ENCODE peak calls at places on chromosomes 3 and 15, in seven cellular contexts. Y, P, Z, U, C, H and D are unnamed samples.

GRCh38 chr15:41944313-41944940 is 27.9 kb downstream of the EHD4 start:
- DNase-seq in Y (no peak), P (peak), Z (no peak), U (no peak), C (no peak), H (no peak), D (no peak)

GRCh38 chr15:53918180-53919079 is 59.8 kb upstream of the UNC13C start:
- DNase-seq in Y (no peak), P (peak), Z (peak), U (no peak), C (no peak), H (no peak), D (no peak)

GRCh38 chr15:51227967-51228783 is 110.2 kb downstream of the CYP19A1 start:
- DNase-seq in Y (no peak), P (peak), Z (peak), U (no peak), C (no peak), H (no peak), D (peak)

GRCh38 chr3:188472331-188472730 is 318.4 kb downstream of the LPP start:
- DNase-seq in Y (no peak), P (no peak), Z (peak), U (no peak), C (no peak), H (no peak), D (no peak)

GRCh38 chr15:76310470-76311070 is 699 bp downstream of the ETFA start:
- DNase-seq in Y (no peak), P (peak), Z (peak), U (no peak), C (no peak), H (no peak), D (peak)

GRCh38 chr3:160130950-160131349 is 94.3 kb upstream of the C3orf80 start:
- DNase-seq in Y (no peak), P (no peak), Z (no peak), U (no peak), C (no peak), H (no peak), D (no peak)

GRCh38 chr3:142724682-142725351 is 983 bp downstream of the TRPC1 start:
- DNase-seq in Y (peak), P (peak), Z (peak), U (peak), C (no peak), H (no peak), D (peak)

GRCh38 chr3:13429631-13430291 is 9.6 kb upstream of the NUP210 start:
- DNase-seq in Y (no peak), P (no peak), Z (no peak), U (no peak), C (no peak), H (no peak), D (no peak)

GRCh38 chr15:27498700-27499099 is 527.7 kb downstream of the GABRG3 start:
- DNase-seq in Y (no peak), P (no peak), Z (no peak), U (no peak), C (no peak), H (no peak), D (no peak)

GRCh38 chr15:39304201-39304841 is 276.6 kb upstream of the THBS1 start:
- DNase-seq in Y (no peak), P (no peak), Z (no peak), U (no peak), C (no peak), H (no peak), D (no peak)

GRCh38 chr15:51842852-51843737 is 13.6 kb downstream of the TMOD3 start:
- DNase-seq in Y (no peak), P (no peak), Z (peak), U (no peak), C (no peak), H (no peak), D (no peak)

GRCh38 chr15:34984884-34985630 is 3.0 kb downstream of the ZNF770 start:
- DNase-seq in Y (no peak), P (peak), Z (no peak), U (no peak), C (no peak), H (peak), D (no peak)

GRCh38 chr15:56869573-56869972 is 48.9 kb upstream of the TCF12 start:
- DNase-seq in Y (no peak), P (no peak), Z (peak), U (no peak), C (no peak), H (peak), D (peak)

GRCh38 chr15:35827156-35827555 is 281.2 kb upstream of the DPH6 start:
- DNase-seq in Y (no peak), P (no peak), Z (no peak), U (no peak), C (no peak), H (no peak), D (no peak)

GRCh38 chr3:40975711-40976121 is 223.6 kb upstream of the CTNNB1 start:
- DNase-seq in Y (no peak), P (no peak), Z (no peak), U (no peak), C (no peak), H (no peak), D (no peak)

GRCh38 chr15:82552861-82553260 is 12.6 kb upstream of the RPS17 start:
- DNase-seq in Y (no peak), P (no peak), Z (no peak), U (no peak), C (no peak), H (no peak), D (no peak)

GRCh38 chr3:39142067-39142466 is 11.3 kb downstream of the CSRNP1 start:
- DNase-seq in Y (no peak), P (peak), Z (no peak), U (no peak), C (no peak), H (no peak), D (no peak)

GRCh38 chr3:50274371-50275104 is 4.3 kb upstream of the LSMEM2 start:
- DNase-seq in Y (no peak), P (peak), Z (no peak), U (peak), C (peak), H (peak), D (no peak)

GRCh38 chr3:146536681-146537080 is 7.7 kb downstream of the PLSCR1 start:
- DNase-seq in Y (no peak), P (no peak), Z (no peak), U (no peak), C (no peak), H (no peak), D (peak)

GRCh38 chr3:122060044-122060694 is 5.0 kb downstream of the CD86 start:
- DNase-seq in Y (no peak), P (peak), Z (no peak), U (no peak), C (no peak), H (no peak), D (no peak)

GRCh38 chr3:42518800-42519567 is 16.5 kb downstream of the VIPR1 start:
- DNase-seq in Y (no peak), P (no peak), Z (no peak), U (peak), C (peak), H (no peak), D (no peak)

GRCh38 chr3:52216585-52217408 is 8.6 kb downstream of the TLR9 start:
- DNase-seq in Y (no peak), P (peak), Z (no peak), U (peak), C (no peak), H (no peak), D (no peak)

GRCh38 chr3:106629215-106629832 is 747.9 kb upstream of the CCDC54 start:
- DNase-seq in Y (no peak), P (no peak), Z (no peak), U (no peak), C (no peak), H (no peak), D (no peak)

GRCh38 chr3:186224211-186224610 is 115.3 kb upstream of the ETV5 start:
- DNase-seq in Y (no peak), P (no peak), Z (no peak), U (no peak), C (no peak), H (no peak), D (no peak)

GRCh38 chr3:157373783-157374182 is 62.9 kb upstream of the PTX3 start:
- DNase-seq in Y (no peak), P (no peak), Z (no peak), U (no peak), C (no peak), H (no peak), D (no peak)

GRCh38 chr3:147411235-147411607 is 2.1 kb downstream of the ZIC1 start:
- DNase-seq in Y (no peak), P (no peak), Z (no peak), U (no peak), C (no peak), H (peak), D (no peak)

GRCh38 chr3:72388117-72388516 is 460.1 kb downstream of the SHQ1 start:
- DNase-seq in Y (no peak), P (no peak), Z (peak), U (no peak), C (no peak), H (no peak), D (no peak)

GRCh38 chr3:11642455-11643162 is 1.1 kb downstream of the VGLL4 start:
- DNase-seq in Y (peak), P (peak), Z (peak), U (peak), C (peak), H (peak), D (peak)

GRCh38 chr3:42807929-42808328 is 1.3 kb upstream of the ACKR2 start:
- DNase-seq in Y (no peak), P (no peak), Z (no peak), U (no peak), C (no peak), H (no peak), D (no peak)

GRCh38 chr3:144324061-144324460 is 352.4 kb downstream of the DIPK2A start:
- DNase-seq in Y (no peak), P (no peak), Z (no peak), U (no peak), C (no peak), H (no peak), D (no peak)

GRCh38 chr15:59549339-59549807 is 62.2 kb upstream of the GCNT3 start:
- DNase-seq in Y (no peak), P (no peak), Z (no peak), U (no peak), C (no peak), H (no peak), D (no peak)

GRCh38 chr3:54783611-54784010 is 144.2 kb downstream of the LRTM1 start:
- DNase-seq in Y (no peak), P (no peak), Z (no peak), U (no peak), C (no peak), H (no peak), D (no peak)

GRCh38 chr3:67624687-67625086 is 29.7 kb downstream of the SUCLG2 start:
- DNase-seq in Y (no peak), P (no peak), Z (no peak), U (no peak), C (no peak), H (no peak), D (no peak)

GRCh38 chr3:157135671-157136396 is 24.1 kb downstream of the CCNL1 start:
- DNase-seq in Y (no peak), P (peak), Z (peak), U (no peak), C (no peak), H (peak), D (peak)